ENCODE peak calls at places on chromosomes 3 and 15, in five cellular contexts. G is AG09309; A is activated CD4-positive, CD25-positive, alpha-beta regulatory T cell; O is endodermal cell; N is globus pallidus. X is an unnamed sample.
A peak's percentile ranks its signal among the peaks of the same experiment; 100 is the strongest.

GRCh38 chr3:127405791-127406190 is 117.9 kb upstream of the PRR20G start:
- DNase-seq in O (peak; percentile 31), N (no peak), A (no peak), G (no peak), X (no peak)

GRCh38 chr3:135503429-135504083 is 462.0 kb upstream of the PPP2R3A start:
- DNase-seq in N (peak; percentile 51), O (peak; percentile 97), A (no peak), G (peak; percentile 25), X (peak; percentile 94)

GRCh38 chr15:84671211-84671610 is 13.2 kb upstream of the NMB start:
- DNase-seq in G (peak; percentile 80), N (no peak), O (no peak), A (no peak), X (no peak)

GRCh38 chr3:184085389-184085852 is 11.4 kb upstream of the HTR3E start:
- DNase-seq in G (no peak), A (no peak), N (no peak), O (no peak), X (no peak)

GRCh38 chr15:65209701-65210643 is 1.3 kb downstream of the CILP start:
- DNase-seq in G (no peak), O (no peak), N (no peak), A (no peak), X (peak; percentile 4)

GRCh38 chr3:159814161-159814560 is 174.5 kb upstream of the IL12A start:
- DNase-seq in N (no peak), O (no peak), G (no peak), A (no peak), X (no peak)

GRCh38 chr3:174270841-174271240 is 588.3 kb upstream of the NAALADL2 start:
- DNase-seq in A (no peak), N (no peak), O (no peak), G (peak; percentile 57), X (no peak)

GRCh38 chr3:113626513-113627371 is 69.7 kb downstream of the USF3 start:
- DNase-seq in A (no peak), G (peak; percentile 18), N (peak; percentile 63), O (peak; percentile 87), X (peak; percentile 86)

GRCh38 chr15:87703238-87704111 is 553.1 kb downstream of the NTRK3 start:
- DNase-seq in A (no peak), G (no peak), N (no peak), O (no peak), X (no peak)

GRCh38 chr3:119653871-119654270 is 6.5 kb downstream of the POPDC2 start:
- DNase-seq in O (no peak), G (no peak), A (no peak), N (no peak), X (no peak)

GRCh38 chr3:144549161-144549560 is 577.5 kb downstream of the DIPK2A start:
- DNase-seq in N (no peak), G (no peak), A (no peak), O (no peak), X (peak; percentile 58)

GRCh38 chr3:58647661-58648141 is 18.9 kb downstream of the FAM3D start:
- DNase-seq in A (no peak), G (no peak), N (no peak), O (no peak), X (no peak)

GRCh38 chr3:147653309-147653923 is 244.3 kb downstream of the ZIC1 start:
- DNase-seq in G (no peak), O (no peak), N (no peak), A (no peak), X (peak; percentile 38)

GRCh38 chr15:90104551-90104950 is 2.3 kb upstream of the IDH2 start:
- DNase-seq in A (no peak), G (no peak), O (no peak), N (no peak), X (no peak)

GRCh38 chr15:41285285-41285684 is 47.1 kb downstream of the OIP5 start:
- DNase-seq in G (no peak), N (no peak), O (peak; percentile 80), A (no peak), X (peak; percentile 34)

GRCh38 chr15:34318277-34319079 is 19.1 kb downstream of the SLC12A6 start:
- DNase-seq in N (peak; percentile 41), O (peak; percentile 78), A (no peak), G (no peak), X (peak; percentile 60)

GRCh38 chr15:58918239-58918638 is 15.2 kb downstream of the SLTM start:
- DNase-seq in N (no peak), O (no peak), G (no peak), A (no peak), X (no peak)

GRCh38 chr15:95051881-95052280 is 820.5 kb downstream of the MCTP2 start:
- DNase-seq in N (no peak), O (no peak), A (no peak), G (no peak), X (no peak)

GRCh38 chr3:149529099-149529498 is 54.6 kb downstream of the TM4SF4 start:
- DNase-seq in N (no peak), O (no peak), G (no peak), A (no peak), X (no peak)

GRCh38 chr3:98680723-98681122 is 82.4 kb upstream of the ST3GAL6 start:
- DNase-seq in N (no peak), O (no peak), G (no peak), A (no peak), X (no peak)

GRCh38 chr15:58260911-58261267 is 122.7 kb downstream of the AQP9 start:
- DNase-seq in O (no peak), N (no peak), G (no peak), A (no peak), X (no peak)

GRCh38 chr15:29323557-29323956 is 53.9 kb upstream of the NSMCE3 start:
- DNase-seq in O (no peak), A (no peak), G (no peak), N (no peak), X (no peak)